ENCODE peak calls at places on chromosomes 2 and 18, in seven cellular contexts. R is mesendoderm, L is IMR-90, F is mesenchymal stem cell, A is H9, K is H1, E is trophoblast cell. P is an unnamed sample.
A peak's percentile ranks its signal among the peaks of the same experiment; 100 is the strongest.

GRCh38 chr18:49527631-49528327 is 34.1 kb upstream of the LIPG start:
- DNase-seq in R (peak; percentile 81), L (no peak), F (no peak), A (no peak), K (no peak), E (peak; percentile 64), P (no peak)

GRCh38 chr2:73536133-73536532 is 106.1 kb downstream of the NAT8 start:
- DNase-seq in R (no peak), L (no peak), F (no peak), A (no peak), K (no peak), E (no peak), P (no peak)

GRCh38 chr2:160646684-160647444 is 153.3 kb upstream of the RBMS1 start:
- DNase-seq in R (no peak), L (no peak), F (no peak), A (no peak), K (no peak), E (no peak), P (peak; percentile 36)

GRCh38 chr2:142052220-142052863 is 78.5 kb downstream of the LRP1B start:
- DNase-seq in R (peak; percentile 48), L (no peak), F (no peak), A (no peak), K (no peak), E (no peak), P (no peak)

GRCh38 chr2:112143150-112143549 is 5.0 kb downstream of the FBLN7 start:
- DNase-seq in R (no peak), L (no peak), F (no peak), A (no peak), K (no peak), E (no peak), P (no peak)

GRCh38 chr2:120617055-120617454 is 118.6 kb upstream of the GLI2 start:
- DNase-seq in R (no peak), L (no peak), F (no peak), A (no peak), K (no peak), E (no peak), P (no peak)

GRCh38 chr18:79687806-79688205 is 8.2 kb downstream of the CTDP1 start:
- DNase-seq in R (no peak), L (peak; percentile 79), F (peak; percentile 29), A (no peak), K (no peak), E (no peak), P (no peak)

GRCh38 chr2:156476516-156477206 is 40.5 kb downstream of the GPD2 start:
- DNase-seq in R (no peak), L (peak; percentile 74), F (peak; percentile 45), A (no peak), K (no peak), E (peak; percentile 51), P (no peak)

GRCh38 chr2:148817210-148817708 is 57.8 kb upstream of the KIF5C start:
- DNase-seq in R (no peak), L (no peak), F (peak; percentile 31), A (no peak), K (peak; percentile 44), E (no peak), P (no peak)

GRCh38 chr2:182360012-182360662 is 66.7 kb downstream of the PDE1A start:
- DNase-seq in R (no peak), L (peak; percentile 79), F (peak; percentile 90), A (no peak), K (no peak), E (no peak), P (no peak)

GRCh38 chr2:118085173-118086023 is 2.9 kb upstream of the INSIG2 start:
- DNase-seq in R (no peak), L (no peak), F (no peak), A (no peak), K (no peak), E (no peak), P (no peak)

GRCh38 chr2:240528406-240529040 is 29.3 kb downstream of the ANKMY1 start:
- DNase-seq in R (no peak), L (no peak), F (no peak), A (no peak), K (no peak), E (no peak), P (no peak)

GRCh38 chr18:59566507-59566906 is 130.7 kb downstream of the CCBE1 start:
- DNase-seq in R (no peak), L (peak; percentile 82), F (peak; percentile 45), A (no peak), K (no peak), E (no peak), P (no peak)

GRCh38 chr2:116510117-116510671 is 1304.3 kb upstream of the DDX18 start:
- DNase-seq in R (peak; percentile 78), L (no peak), F (peak; percentile 31), A (peak; percentile 34), K (no peak), E (peak; percentile 43), P (peak; percentile 14)

GRCh38 chr18:54100466-54100865 is 124.0 kb downstream of the MBD2 start:
- DNase-seq in R (no peak), L (no peak), F (no peak), A (no peak), K (no peak), E (no peak), P (no peak)

GRCh38 chr2:36819090-36819711 is 122.7 kb downstream of the VIT start:
- DNase-seq in R (no peak), L (no peak), F (no peak), A (no peak), K (peak; percentile 40), E (no peak), P (no peak)

GRCh38 chr18:78974115-78974740 is 5.4 kb upstream of the SALL3 start:
- DNase-seq in R (peak; percentile 37), L (no peak), F (no peak), A (peak; percentile 66), K (peak; percentile 64), E (no peak), P (no peak)

GRCh38 chr2:63047534-63048281 is 2.9 kb upstream of the OTX1 start:
- DNase-seq in R (peak; percentile 78), L (no peak), F (peak; percentile 22), A (peak; percentile 71), K (peak; percentile 85), E (no peak), P (peak; percentile 43)

GRCh38 chr2:9655441-9656269 is 24.9 kb upstream of the YWHAQ start:
- DNase-seq in R (no peak), L (peak; percentile 94), F (peak; percentile 94), A (no peak), K (no peak), E (peak; percentile 75), P (no peak)

GRCh38 chr2:3223080-3223923 is 154.3 kb downstream of the EIPR1 start:
- DNase-seq in R (no peak), L (peak; percentile 86), F (no peak), A (no peak), K (no peak), E (no peak), P (no peak)

GRCh38 chr2:187369471-187369870 is 78.6 kb downstream of the CALCRL start:
- DNase-seq in R (no peak), L (peak; percentile 2), F (no peak), A (no peak), K (no peak), E (no peak), P (no peak)

GRCh38 chr18:43383031-43383430 is 105.7 kb upstream of the SYT4 start:
- DNase-seq in R (no peak), L (no peak), F (no peak), A (no peak), K (no peak), E (no peak), P (no peak)

GRCh38 chr2:36223259-36223658 is 132.3 kb upstream of the CRIM1 start:
- DNase-seq in R (no peak), L (no peak), F (no peak), A (no peak), K (no peak), E (no peak), P (no peak)

GRCh38 chr18:38563396-38563980 is 997.9 kb upstream of the CELF4 start:
- DNase-seq in R (no peak), L (no peak), F (peak; percentile 27), A (no peak), K (no peak), E (no peak), P (no peak)

GRCh38 chr2:138217975-138218773 is 253.9 kb downstream of the HNMT start:
- DNase-seq in R (no peak), L (no peak), F (no peak), A (no peak), K (no peak), E (no peak), P (no peak)

GRCh38 chr2:222907790-222908431 is 47.1 kb downstream of the ACSL3 start:
- DNase-seq in R (peak; percentile 79), L (peak; percentile 83), F (peak; percentile 50), A (peak; percentile 57), K (no peak), E (peak; percentile 54), P (no peak)

GRCh38 chr2:47682231-47682749 is 100.7 kb upstream of the MSH6 start:
- DNase-seq in R (no peak), L (no peak), F (no peak), A (no peak), K (no peak), E (no peak), P (no peak)

GRCh38 chr2:96685285-96685591 is 42.7 kb downstream of the FER1L5 start:
- DNase-seq in R (no peak), L (no peak), F (no peak), A (no peak), K (no peak), E (no peak), P (no peak)
- H2BK5ac ChIP-seq in R (no peak overlapping the region), L (no peak overlapping the region), F (no peak overlapping the region), A (no peak overlapping the region), K (no peak overlapping the region), E (no peak overlapping the region), P (no peak overlapping the region)

GRCh38 chr2:30702694-30703093 is 104.6 kb downstream of the CAPN13 start:
- DNase-seq in R (no peak), L (no peak), F (no peak), A (no peak), K (no peak), E (peak; percentile 16), P (no peak)
- H2BK5ac ChIP-seq in R (no peak overlapping the region), L (no peak overlapping the region), F (no peak overlapping the region), A (no peak overlapping the region), K (no peak overlapping the region), E (no peak overlapping the region), P (no peak overlapping the region)

DNA sequence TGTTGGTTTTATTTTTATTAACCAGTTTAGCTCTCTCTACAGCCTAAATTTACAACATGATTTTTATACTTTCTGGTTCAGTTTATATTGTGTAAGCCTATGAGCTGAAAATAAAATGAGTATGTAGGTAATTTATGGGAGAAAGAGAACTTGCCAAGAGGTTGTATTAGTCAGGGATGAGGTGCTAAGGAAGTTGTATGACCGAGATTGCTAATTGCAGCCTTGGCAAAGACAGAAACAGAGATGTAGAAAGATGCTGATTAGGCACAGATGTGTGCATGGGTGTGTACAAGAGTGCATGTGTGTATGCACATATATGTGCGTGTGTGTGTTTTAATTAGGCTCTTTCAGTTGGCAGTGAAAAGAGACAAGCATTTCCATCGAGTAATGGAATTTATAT is 214.0 kb downstream of the FBXO15 start:
- DNase-seq in R (no peak), L (no peak), F (no peak), A (no peak), K (no peak), E (no peak), P (no peak)
- H2BK5ac ChIP-seq in R (no peak overlapping the region), L (no peak overlapping the region), F (no peak overlapping the region), A (no peak overlapping the region), K (no peak overlapping the region), E (no peak overlapping the region), P (no peak overlapping the region)

DNA sequence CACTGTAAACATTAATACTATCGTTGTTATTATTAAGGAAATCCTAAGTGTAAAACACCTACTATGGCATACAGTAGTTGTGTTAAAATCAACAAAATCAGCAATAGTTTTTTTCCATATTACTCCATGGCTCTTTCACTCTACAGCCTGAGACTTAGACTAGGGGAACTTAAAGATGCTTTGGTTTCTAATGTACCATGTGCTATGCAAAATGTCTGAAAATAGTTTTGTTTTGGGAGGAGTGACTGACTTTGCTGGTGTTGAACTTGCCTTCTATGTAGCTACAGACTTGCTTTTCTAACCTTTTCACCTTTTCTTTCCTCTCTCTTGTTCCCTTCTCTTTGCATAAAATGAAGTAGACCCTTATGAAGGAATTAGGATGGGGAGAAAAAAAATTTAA is 159.0 kb upstream of the CCDC195 start:
- DNase-seq in R (no peak), L (no peak), F (no peak), A (no peak), K (no peak), E (no peak), P (no peak)
- H2BK5ac ChIP-seq in R (no peak overlapping the region), L (no peak overlapping the region), F (no peak overlapping the region), A (no peak overlapping the region), K (no peak overlapping the region), E (no peak overlapping the region), P (no peak overlapping the region)

P was measured in neuronal stem cell.